ENCODE peak calls at places on chromosomes 3 and 15, in six cellular contexts. W, R, U, A, P and F are unnamed samples.

GRCh38 chr3:97882975-97883598 is 61.3 kb downstream of the CRYBG3 start:
- DNase-seq in W (no peak), R (no peak), U (no peak), A (no peak), P (no peak), F (no peak)

GRCh38 chr3:12188681-12189287 is 30.1 kb upstream of the TIMP4 start:
- DNase-seq in W (no peak), R (no peak), U (no peak), A (no peak), P (no peak), F (no peak)

GRCh38 chr15:25179673-25180511 is 225.1 kb downstream of the SNRPN start:
- DNase-seq in W (no peak), R (peak), U (no peak), A (no peak), P (no peak), F (no peak)

GRCh38 chr15:53918180-53919079 is 59.8 kb upstream of the UNC13C start:
- DNase-seq in W (no peak), R (no peak), U (no peak), A (no peak), P (no peak), F (no peak)

GRCh38 chr3:138694287-138695007 is 85.9 kb downstream of the FAIM start:
- DNase-seq in W (peak), R (no peak), U (no peak), A (no peak), P (no peak), F (no peak)

GRCh38 chr3:168049366-168049974 is 46.3 kb downstream of the GOLIM4 start:
- DNase-seq in W (no peak), R (no peak), U (no peak), A (no peak), P (no peak), F (no peak)

GRCh38 chr15:91202510-91202909 is 102.5 kb downstream of the SV2B start:
- DNase-seq in W (no peak), R (no peak), U (no peak), A (no peak), P (no peak), F (no peak)

GRCh38 chr15:101266034-101266433 is 11.3 kb downstream of the SELENOS start:
- DNase-seq in W (no peak), R (no peak), U (no peak), A (no peak), P (no peak), F (no peak)

GRCh38 chr3:160869825-160870224 is 113.8 kb downstream of the PPM1L start:
- DNase-seq in W (no peak), R (no peak), U (peak), A (no peak), P (no peak), F (no peak)

GRCh38 chr3:61521229-61521628 is 40.1 kb upstream of the PTPRG start:
- DNase-seq in W (no peak), R (no peak), U (no peak), A (no peak), P (no peak), F (no peak)